ENCODE peak calls at places on chromosomes 3 and 15, in eight cellular contexts. Q is stimulated activated CD8-positive, alpha-beta memory T cell treated with anti-CD3 and anti-CD28 coated beads, Interleukin-2, amount 100 ng/mL, for 1 hour; Z is AG10803; G is nephron progenitor cell; B is thoracic aorta; P is body of pancreas; M is stimulated activated CD4-positive, alpha-beta T cell treated with anti-CD3 and anti-CD28 coated beads, TNF-alpha, amount 100 ng/mL, for 4 hours; Y is heart left ventricle. E is an unnamed sample.

GRCh38 chr3:130044370-130044769 is 37.3 kb upstream of the ALG1L2 start:
- DNase-seq in Q (no peak), Z (no peak), G (no peak), B (no peak), P (no peak), M (no peak), Y (no peak), E (no peak)

GRCh38 chr15:69170597-69170996 is 10.2 kb downstream of the GLCE start:
- DNase-seq in Q (no peak), Z (no peak), G (no peak), B (no peak), P (no peak), M (no peak), Y (no peak), E (no peak)

GRCh38 chr15:90266061-90266431 is 574 bp downstream of the NGRN start:
- DNase-seq in Q (no peak), Z (no peak), G (peak; percentile 29), B (no peak), P (no peak), M (peak; percentile 2), Y (peak; percentile 41), E (peak; percentile 71)

GRCh38 chr3:12780776-12781175 is 15.7 kb upstream of the CAND2 start:
- DNase-seq in Q (no peak), Z (no peak), G (no peak), B (no peak), P (no peak), M (no peak), Y (no peak), E (no peak)

GRCh38 chr15:74783808-74784175 is 1.9 kb downstream of the CSK start:
- DNase-seq in Q (no peak), Z (no peak), G (no peak), B (no peak), P (no peak), M (no peak), Y (no peak), E (no peak)

GRCh38 chr15:41773729-41774061 is 589 bp upstream of the MAPKBP1 start:
- DNase-seq in Q (no peak), Z (no peak), G (no peak), B (no peak), P (no peak), M (no peak), Y (no peak), E (no peak)

GRCh38 chr3:56775356-56775914 is 26.3 kb downstream of the ARHGEF3 start:
- DNase-seq in Q (no peak), Z (peak; percentile 53), G (no peak), B (no peak), P (no peak), M (no peak), Y (no peak), E (no peak)

GRCh38 chr15:69143756-69144436 is 16.5 kb upstream of the GLCE start:
- DNase-seq in Q (no peak), Z (no peak), G (no peak), B (no peak), P (no peak), M (no peak), Y (no peak), E (no peak)

GRCh38 chr15:70289191-70289955 is 191.7 kb upstream of the TLE3 start:
- DNase-seq in Q (no peak), Z (peak; percentile 80), G (no peak), B (no peak), P (peak; percentile 79), M (no peak), Y (no peak), E (no peak)

GRCh38 chr3:64117483-64117882 is 94.2 kb upstream of the PSMD6 start:
- DNase-seq in Q (no peak), Z (no peak), G (no peak), B (no peak), P (no peak), M (no peak), Y (no peak), E (no peak)

GRCh38 chr3:153640689-153641308 is 478.8 kb downstream of the RAP2B start:
- DNase-seq in Q (no peak), Z (no peak), G (no peak), B (no peak), P (no peak), M (no peak), Y (no peak), E (no peak)

GRCh38 chr15:74725241-74725774 is at the start of gene CYP1A1:
- DNase-seq in Q (no peak), Z (no peak), G (peak; percentile 47), B (no peak), P (peak; percentile 69), M (no peak), Y (peak; percentile 31), E (peak; percentile 26)

GRCh38 chr15:25366058-25366457 is 72.8 kb downstream of the UBE3A start:
- DNase-seq in Q (no peak), Z (no peak), G (no peak), B (no peak), P (no peak), M (no peak), Y (no peak), E (no peak)